ENCODE peak calls at places on chromosomes 13 and 19, in nine cellular contexts. H, M, U, I, Z, A, T, B and X are unnamed samples.

GRCh38 chr19:45069056-45069455 is 7.2 kb downstream of the ZNF296 start:
- DNase-seq in H (no peak), M (no peak), U (no peak), I (no peak), Z (no peak), A (no peak), T (no peak), B (peak), X (peak)

GRCh38 chr13:37263881-37264280 is 158.4 kb upstream of the CSNK1A1L start:
- DNase-seq in H (no peak), M (no peak), U (no peak), I (no peak), Z (no peak), A (no peak), T (no peak), B (peak), X (no peak)

GRCh38 chr19:1049106-1049505 is 9.2 kb downstream of the ABCA7 start:
- DNase-seq in H (no peak), M (no peak), U (no peak), I (no peak), Z (no peak), A (no peak), T (no peak), B (no peak), X (no peak)

GRCh38 chr19:49657493-49658138 is 8.0 kb downstream of the IRF3 start:
- DNase-seq in H (no peak), M (no peak), U (no peak), I (no peak), Z (no peak), A (no peak), T (no peak), B (no peak), X (no peak)

GRCh38 chr13:43767351-43767901 is 19.3 kb downstream of the ENOX1 start:
- DNase-seq in H (no peak), M (no peak), U (no peak), I (no peak), Z (no peak), A (no peak), T (no peak), B (no peak), X (peak)

GRCh38 chr13:32731576-32731975 is 145.3 kb downstream of the PDS5B start:
- DNase-seq in H (no peak), M (no peak), U (no peak), I (no peak), Z (no peak), A (no peak), T (no peak), B (no peak), X (peak)

GRCh38 chr13:44306401-44307192 is 67.0 kb upstream of the SERP2 start:
- DNase-seq in H (peak), M (peak), U (no peak), I (peak), Z (no peak), A (no peak), T (no peak), B (peak), X (peak)

GRCh38 chr19:38952395-38953165 is 21.8 kb downstream of the MRPS12 start:
- DNase-seq in H (no peak), M (peak), U (no peak), I (peak), Z (no peak), A (no peak), T (no peak), B (peak), X (no peak)

GRCh38 chr19:45400192-45400591 is 4.7 kb downstream of the PPP1R13L start:
- DNase-seq in H (no peak), M (no peak), U (no peak), I (no peak), Z (no peak), A (no peak), T (no peak), B (no peak), X (no peak)

GRCh38 chr19:41541990-41542584 is 33.9 kb upstream of the CEACAM21 start:
- DNase-seq in H (no peak), M (peak), U (no peak), I (peak), Z (peak), A (peak), T (peak), B (peak), X (peak)

GRCh38 chr19:55080121-55080914 is 4.6 kb downstream of the EPS8L1 start:
- DNase-seq in H (no peak), M (peak), U (no peak), I (no peak), Z (peak), A (peak), T (peak), B (peak), X (peak)

GRCh38 chr13:26721251-26721939 is 39.2 kb downstream of the GPR12 start:
- DNase-seq in H (no peak), M (no peak), U (no peak), I (no peak), Z (no peak), A (no peak), T (no peak), B (no peak), X (peak)

GRCh38 chr19:1047696-1048147 is 7.8 kb downstream of the ABCA7 start:
- DNase-seq in H (no peak), M (no peak), U (no peak), I (no peak), Z (no peak), A (no peak), T (no peak), B (no peak), X (no peak)